ENCODE peak calls at places on chromosomes 11 and 22, in ten cellular contexts. W is activated B cell treated with CpG ODN at 0.5 μM for 24 hours; C is upper lobe of right lung; M is natural killer cell; K is activated T-cell treated with anti-CD3 and anti-CD28 coated beads, Interleukin-2, amount 50 U/mL, for 72 hours; G is activated CD4-positive, alpha-beta T cell treated with anti-CD3 and anti-CD28 coated beads for 36 hours; Z is activated CD8-positive, alpha-beta T cell treated with anti-CD3 and anti-CD28 coated beads, Interleukin-2, amount 10 ng/mL, durations not matched to agents 7 days and 5 days; N is activated naive CD8-positive, alpha-beta T cell treated with anti-CD3 and anti-CD28 coated beads, Interleukin-2, amount 10 ng/mL, durations not matched to agents 7 days and 5 days; X is stimulated activated naive CD8-positive, alpha-beta T cell treated with anti-CD3 and anti-CD28 coated beads, Interleukin-15, Interleukin-2, amounts not matched to agents 100 U/mL and 50 U/mL, for 24 hours; J is HCT116. U is an unnamed sample.

GRCh38 chr11:127451852-127452251 is 451.3 kb upstream of the KIRREL3 start:
- ATAC-seq in W (no peak), C (no peak), M (no peak), K (no peak), G (no peak), Z (no peak), N (no peak), X (no peak), J (no peak), U (no peak)

GRCh38 chr11:6067502-6067901 is 36.9 kb upstream of the OR56A1 start:
- ATAC-seq in W (no peak), C (no peak), M (no peak), K (no peak), G (no peak), Z (no peak), N (no peak), X (no peak), J (no peak), U (no peak)

GRCh38 chr22:20009582-20010306 is 6.9 kb downstream of the ARVCF start:
- ATAC-seq in W (no peak), C (no peak), M (no peak), K (no peak), G (no peak), Z (no peak), N (no peak), X (no peak), J (no peak), U (no peak)

GRCh38 chr11:536841-537621 is at the start of gene LRRC56:
- ATAC-seq in W (peak; percentile 56), C (peak; percentile 60), M (peak; percentile 36), K (peak; percentile 24), G (peak; percentile 17), Z (peak; percentile 40), N (peak; percentile 35), X (peak; percentile 45), J (peak; percentile 55), U (peak; percentile 35)

GRCh38 chr11:80815752-80816453 is 1375.1 kb upstream of the TENM4 start:
- ATAC-seq in W (peak; percentile 76), C (no peak), M (no peak), K (no peak), G (peak; percentile 57), Z (no peak), N (no peak), X (no peak), J (no peak), U (no peak)

GRCh38 chr11:128484172-128484571 is 103.2 kb downstream of the ETS1 start:
- ATAC-seq in W (no peak), C (peak; percentile 15), M (no peak), K (no peak), G (no peak), Z (no peak), N (no peak), X (no peak), J (peak; percentile 32), U (no peak)

GRCh38 chr11:67638535-67639437 is 777 bp downstream of the TBX10 start:
- ATAC-seq in W (no peak), C (no peak), M (no peak), K (no peak), G (no peak), Z (no peak), N (no peak), X (no peak), J (no peak), U (no peak)

GRCh38 chr22:38228873-38229740 is 27.3 kb downstream of the MAFF start:
- ATAC-seq in W (no peak), C (peak; percentile 44), M (peak; percentile 42), K (peak; percentile 36), G (peak; percentile 30), Z (no peak), N (no peak), X (no peak), J (peak; percentile 81), U (peak; percentile 70)

GRCh38 chr22:42344391-42344861 is 74.0 kb upstream of the TCF20 start:
- ATAC-seq in W (no peak), C (peak; percentile 37), M (no peak), K (no peak), G (no peak), Z (no peak), N (no peak), X (no peak), J (no peak), U (peak; percentile 43)

GRCh38 chr11:65615229-65615949 is at the start of gene PCNX3:
- ATAC-seq in W (peak; percentile 90), C (peak; percentile 86), M (peak; percentile 84), K (peak; percentile 91), G (peak; percentile 93), Z (peak; percentile 91), N (peak; percentile 85), X (peak; percentile 90), J (peak; percentile 86), U (peak; percentile 85)

GRCh38 chr22:39282642-39283311 is 36.6 kb downstream of the RPL3 start:
- ATAC-seq in W (no peak), C (peak; percentile 61), M (no peak), K (no peak), G (no peak), Z (no peak), N (no peak), X (peak; percentile 30), J (no peak), U (peak; percentile 35)

GRCh38 chr11:11618973-11619435 is 2.8 kb downstream of the GALNT18 start:
- ATAC-seq in W (no peak), C (no peak), M (no peak), K (no peak), G (no peak), Z (no peak), N (no peak), X (no peak), J (no peak), U (no peak)

GRCh38 chr22:42639541-42640241 is 710 bp downstream of the ATP5MGL start:
- ATAC-seq in W (no peak), C (no peak), M (no peak), K (no peak), G (no peak), Z (peak; percentile 40), N (no peak), X (no peak), J (no peak), U (no peak)

GRCh38 chr22:19874307-19875060 is 19.8 kb upstream of the GNB1L start:
- ATAC-seq in W (no peak), C (peak; percentile 83), M (no peak), K (peak; percentile 65), G (peak; percentile 78), Z (peak; percentile 61), N (peak; percentile 64), X (no peak), J (no peak), U (peak; percentile 67)

GRCh38 chr22:30361916-30362631 is 5.3 kb downstream of the CCDC157 start:
- ATAC-seq in W (no peak), C (no peak), M (no peak), K (no peak), G (no peak), Z (no peak), N (no peak), X (no peak), J (no peak), U (no peak)

GRCh38 chr11:103682318-103683184 is 353.9 kb upstream of the DDI1 start:
- ATAC-seq in W (peak; percentile 75), C (peak; percentile 98), M (peak; percentile 99), K (peak; percentile 67), G (peak; percentile 75), Z (peak; percentile 74), N (peak; percentile 66), X (peak; percentile 68), J (peak; percentile 93), U (peak; percentile 93)

GRCh38 chr11:31910950-31911576 is 99.9 kb upstream of the PAX6 start:
- ATAC-seq in W (no peak), C (no peak), M (no peak), K (no peak), G (no peak), Z (no peak), N (no peak), X (no peak), J (no peak), U (no peak)

GRCh38 chr22:50527921-50528681 is 1.7 kb downstream of the TYMP start:
- ATAC-seq in W (no peak), C (no peak), M (no peak), K (no peak), G (no peak), Z (no peak), N (no peak), X (no peak), J (no peak), U (no peak)

GRCh38 chr11:24386551-24387404 is 110.1 kb upstream of the LUZP2 start:
- ATAC-seq in W (no peak), C (peak; percentile 75), M (no peak), K (no peak), G (no peak), Z (no peak), N (no peak), X (no peak), J (no peak), U (no peak)

GRCh38 chr11:124311677-124312076 is 2.1 kb downstream of the OR8D1 start:
- ATAC-seq in W (no peak), C (no peak), M (no peak), K (no peak), G (no peak), Z (no peak), N (no peak), X (no peak), J (no peak), U (no peak)

GRCh38 chr22:31044262-31044861 is 36.8 kb upstream of the SMTN start:
- ATAC-seq in W (no peak), C (no peak), M (no peak), K (no peak), G (no peak), Z (no peak), N (no peak), X (no peak), J (no peak), U (no peak)

GRCh38 chr22:28977050-28977449 is 84.6 kb downstream of the C22orf31 start:
- ATAC-seq in W (no peak), C (no peak), M (no peak), K (no peak), G (no peak), Z (no peak), N (no peak), X (no peak), J (peak; percentile 29), U (no peak)

GRCh38 chr11:82671451-82671850 is 62.2 kb downstream of the FAM181B start:
- ATAC-seq in W (no peak), C (no peak), M (no peak), K (no peak), G (no peak), Z (no peak), N (no peak), X (no peak), J (no peak), U (no peak)

GRCh38 chr11:61844909-61845565 is 16.9 kb downstream of the FADS2 start:
- ATAC-seq in W (no peak), C (no peak), M (no peak), K (no peak), G (no peak), Z (no peak), N (no peak), X (no peak), J (no peak), U (no peak)

GRCh38 chr11:24870048-24870447 is 373.2 kb downstream of the LUZP2 start:
- ATAC-seq in W (no peak), C (no peak), M (no peak), K (no peak), G (no peak), Z (no peak), N (no peak), X (no peak), J (no peak), U (no peak)

GRCh38 chr11:10373340-10373739 is 68.5 kb downstream of the ADM start:
- ATAC-seq in W (no peak), C (peak; percentile 50), M (no peak), K (no peak), G (no peak), Z (no peak), N (no peak), X (no peak), J (no peak), U (no peak)

GRCh38 chr11:58060939-58061672 is 30.4 kb downstream of the OR6Q1 start:
- ATAC-seq in W (no peak), C (no peak), M (no peak), K (no peak), G (no peak), Z (no peak), N (no peak), X (no peak), J (peak; percentile 80), U (no peak)

GRCh38 chr22:36323182-36323854 is 64.4 kb downstream of the MYH9 start:
- ATAC-seq in W (no peak), C (peak; percentile 56), M (no peak), K (no peak), G (no peak), Z (no peak), N (no peak), X (no peak), J (no peak), U (peak; percentile 65)

U was measured in esophagus mucosa.